ENCODE peak calls at places on chromosomes 12 and 14, in four cellular contexts. R is omental fat pad, H is uterus, E is ascending aorta. G is an unnamed sample.

GRCh38 chr12:69874606-69875005 is 49.6 kb downstream of the MYRFL start:
- DNase-seq in R (no peak), H (no peak), E (no peak), G (no peak)

GRCh38 chr14:28987516-28987915 is 220.9 kb downstream of the FOXG1 start:
- DNase-seq in R (no peak), H (no peak), E (no peak), G (no peak)

GRCh38 chr12:75944097-75944904 is 87.3 kb downstream of the PHLDA1 start:
- DNase-seq in R (no peak), H (no peak), E (no peak), G (peak; percentile 93)

GRCh38 chr14:103656758-103657133 is 27.7 kb downstream of the KLC1 start:
- DNase-seq in R (no peak), H (no peak), E (no peak), G (no peak)

GRCh38 chr12:103933237-103933636 is 3.0 kb downstream of the HSP90B1 start:
- DNase-seq in R (no peak), H (no peak), E (no peak), G (no peak)

GRCh38 chr14:99427632-99428315 is 52.9 kb downstream of the SETD3 start:
- DNase-seq in R (no peak), H (no peak), E (no peak), G (peak; percentile 17)

GRCh38 chr12:54262403-54262925 is 17.5 kb downstream of the CBX5 start:
- DNase-seq in R (no peak), H (no peak), E (no peak), G (peak; percentile 39)

GRCh38 chr14:79278798-79279644 is 932.3 kb downstream of the DIO2 start:
- DNase-seq in R (peak; percentile 39), H (peak; percentile 76), E (peak; percentile 89), G (peak; percentile 91)

DNA sequence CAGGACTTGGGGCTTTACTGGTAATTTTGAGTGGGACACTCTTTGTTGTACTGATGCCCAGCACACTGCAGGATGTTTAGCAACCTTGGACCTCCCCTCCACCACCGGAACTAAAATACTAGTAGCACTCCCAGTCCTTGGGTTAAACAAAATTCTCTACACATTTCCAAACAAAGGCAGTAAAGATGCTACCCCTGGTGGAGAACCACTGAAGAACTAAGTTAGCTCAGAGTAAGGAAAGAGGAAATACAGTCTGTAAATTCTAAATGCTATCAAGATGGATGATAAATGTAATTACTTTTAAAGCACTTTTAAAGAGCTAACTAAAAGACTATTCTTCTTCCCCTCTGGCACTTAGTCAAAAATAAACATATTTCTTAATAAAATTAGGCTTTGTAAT is 64.1 kb downstream of the LRP6 start:
- DNase-seq in R (no peak), H (no peak), E (no peak), G (no peak)
- TF ChIP-seq CTCF in R (no peak), H (no peak), E (no peak), G (peak; percentile 7)

GRCh38 chr12:6367065-6367968 is 8.0 kb downstream of the SCNN1A start:
- DNase-seq in R (no peak), H (no peak), E (no peak), G (no peak)
- TF ChIP-seq CTCF in R (no peak), H (no peak), E (no peak), G (peak; percentile 18)

GRCh38 chr12:124558298-124558697 is 9.1 kb downstream of the NCOR2 start:
- DNase-seq in R (no peak), H (no peak), E (no peak), G (no peak)
- TF ChIP-seq CTCF in R (no peak), H (no peak), E (no peak), G (no peak)

GRCh38 chr14:69259176-69259530 is 805 bp upstream of the GALNT16 start:
- DNase-seq in R (no peak), H (no peak), E (no peak), G (no peak)

GRCh38 chr14:69261761-69262331 is 1.9 kb downstream of the GALNT16 start:
- DNase-seq in R (no peak), H (no peak), E (no peak), G (no peak)

GRCh38 chr14:69260979-69261605 is 1.1 kb downstream of the GALNT16 start:
- DNase-seq in R (no peak), H (peak; percentile 48), E (peak; percentile 70), G (no peak)

GRCh38 chr14:69260246-69260978 is 454 bp downstream of the GALNT16 start:
- DNase-seq in R (no peak), H (no peak), E (peak; percentile 70), G (no peak)

DNA sequence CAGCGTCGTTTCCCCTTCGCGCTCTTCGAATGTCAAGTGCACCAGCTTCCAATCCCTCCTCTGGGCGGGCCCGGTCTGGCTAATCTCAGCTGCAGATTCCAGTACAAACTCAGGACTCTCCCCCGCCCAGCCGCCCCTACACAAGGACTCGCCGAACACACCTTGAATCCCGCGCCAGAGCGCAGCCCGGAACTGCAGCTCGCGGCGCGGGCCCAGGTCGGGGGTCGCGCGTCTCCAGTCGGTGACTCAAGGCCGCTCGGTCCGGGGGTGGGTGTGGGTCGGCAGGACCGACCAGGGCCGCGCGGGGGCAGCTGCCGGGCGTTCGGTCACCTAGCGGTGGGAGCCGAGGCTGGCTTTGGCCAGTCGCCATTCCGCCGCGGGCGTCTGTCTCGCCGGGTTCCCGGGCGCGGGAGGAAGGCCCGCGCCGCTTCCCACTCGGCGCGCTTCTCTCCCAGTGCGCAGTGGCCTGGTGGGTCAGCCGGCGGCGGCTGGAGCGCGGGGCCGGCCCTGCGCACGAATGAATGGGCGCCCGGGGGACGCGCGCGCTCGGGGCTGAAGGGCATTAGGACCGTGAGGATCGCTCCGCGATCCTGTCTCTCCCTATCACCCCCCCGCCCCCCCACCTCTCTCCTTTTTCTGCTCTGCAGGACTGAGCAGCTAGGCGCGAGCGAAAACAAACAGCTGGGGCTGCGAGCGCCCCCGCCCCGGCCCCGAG is at the start of gene GALNT16:
- DNase-seq in R (no peak), H (peak; percentile 44), E (peak; percentile 69), G (peak; percentile 26)
- TF ChIP-seq CTCF in R (no peak), H (peak; percentile 29), E (peak; percentile 19), G (peak; percentile 18)

GRCh38 chr14:69543341-69544249 is 31.1 kb downstream of the CCDC177 start:
- DNase-seq in R (peak; percentile 73), H (peak; percentile 21), E (peak; percentile 76), G (peak; percentile 89)

GRCh38 chr14:69548566-69548965 is 26.1 kb downstream of the CCDC177 start:
- DNase-seq in R (no peak), H (no peak), E (no peak), G (no peak)

GRCh38 chr14:69553221-69553620 is 21.4 kb downstream of the CCDC177 start:
- DNase-seq in R (no peak), H (no peak), E (no peak), G (no peak)

GRCh38 chr14:69542311-69542710 is 32.4 kb downstream of the CCDC177 start:
- DNase-seq in R (no peak), H (no peak), E (no peak), G (no peak)

GRCh38 chr14:69547701-69548348 is 26.8 kb downstream of the CCDC177 start:
- DNase-seq in R (no peak), H (no peak), E (no peak), G (peak; percentile 9)
- TF ChIP-seq CTCF in R (no peak), H (no peak), E (no peak), G (peak; percentile 71)

GRCh38 chr12:46351861-46352595 is 20.5 kb downstream of the SLC38A2 start:
- DNase-seq in R (no peak), H (no peak), E (no peak), G (no peak)

GRCh38 chr12:46351138-46351537 is 21.4 kb downstream of the SLC38A2 start:
- DNase-seq in R (no peak), H (no peak), E (no peak), G (no peak)

GRCh38 chr12:46354799-46355194 is 17.8 kb downstream of the SLC38A2 start:
- DNase-seq in R (no peak), H (no peak), E (no peak), G (no peak)

GRCh38 chr12:46356655-46357437 is 15.7 kb downstream of the SLC38A2 start:
- DNase-seq in R (no peak), H (no peak), E (no peak), G (no peak)

GRCh38 chr12:46354111-46354798 is 18.3 kb downstream of the SLC38A2 start:
- DNase-seq in R (no peak), H (no peak), E (no peak), G (no peak)
- TF ChIP-seq CTCF in R (no peak), H (no peak), E (no peak), G (no peak)

GRCh38 chr14:38405851-38406630 is 150.1 kb upstream of the CLEC14A start:
- DNase-seq in R (no peak), H (no peak), E (no peak), G (peak; percentile 34)
- TF ChIP-seq CTCF in R (no peak), H (no peak), E (no peak), G (no peak)

GRCh38 chr14:54488646-54489317 is at the start of gene GMFB:
- DNase-seq in R (peak; percentile 74), H (peak; percentile 89), E (peak; percentile 95), G (peak; percentile 96)
- TF ChIP-seq CTCF in R (no peak), H (peak; percentile 30), E (no peak), G (peak; percentile 54)

DNA sequence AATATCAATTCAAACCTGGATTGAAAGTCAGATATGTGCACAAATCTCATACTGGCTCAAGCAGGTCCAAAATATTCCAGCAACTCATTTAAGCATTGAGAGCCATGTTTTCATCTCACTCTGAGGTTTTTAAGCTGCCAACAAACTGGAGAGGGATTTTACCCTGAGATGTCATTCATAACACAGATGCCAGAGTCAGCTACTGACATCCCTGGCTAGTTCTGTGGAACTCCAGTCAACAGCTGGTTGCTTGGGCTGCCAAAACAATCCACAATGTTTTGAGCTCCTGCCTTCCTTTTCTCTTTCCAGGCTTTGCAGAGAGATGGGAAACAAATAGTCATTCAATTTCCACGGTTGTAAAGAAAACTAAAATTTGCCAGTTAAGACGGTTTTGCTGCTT is 621.2 kb upstream of the FBXO33 start:
- DNase-seq in R (no peak), H (no peak), E (no peak), G (no peak)
- TF ChIP-seq CTCF in R (no peak), H (no peak), E (no peak), G (no peak)